ENCODE peak calls at places on chromosomes 11 and 22, in ten cellular contexts. One of them, this sample, is unnamed.

GRCh38 chr11:2927851-2928604 is 1.2 kb downstream of the PHLDA2 start:
- DNase-seq in SK-N-SH: peak; percentile 54
- DNase-seq in body of pancreas: peak; percentile 39
- DNase-seq in adrenal gland: no peak
- DNase-seq in colonic mucosa: peak; percentile 70
- DNase-seq in uterus: no peak
- DNase-seq in CD8-positive, alpha-beta T cell: no peak
- DNase-seq in lower lobe of right lung: peak; percentile 43
- DNase-seq in left lung: peak; percentile 35
- DNase-seq in transverse colon: peak; percentile 64
- DNase-seq in this sample: no peak

GRCh38 chr11:8642226-8642625 is 40.2 kb downstream of the TRIM66 start:
- DNase-seq in SK-N-SH: no peak
- DNase-seq in body of pancreas: no peak
- DNase-seq in adrenal gland: no peak
- DNase-seq in colonic mucosa: no peak
- DNase-seq in uterus: no peak
- DNase-seq in CD8-positive, alpha-beta T cell: no peak
- DNase-seq in lower lobe of right lung: no peak
- DNase-seq in left lung: no peak
- DNase-seq in transverse colon: no peak
- DNase-seq in this sample: no peak

GRCh38 chr11:129234978-129235377 is 42.9 kb upstream of the ARHGAP32 start:
- DNase-seq in SK-N-SH: no peak
- DNase-seq in body of pancreas: no peak
- DNase-seq in adrenal gland: no peak
- DNase-seq in colonic mucosa: no peak
- DNase-seq in uterus: no peak
- DNase-seq in CD8-positive, alpha-beta T cell: no peak
- DNase-seq in lower lobe of right lung: no peak
- DNase-seq in left lung: no peak
- DNase-seq in transverse colon: no peak
- DNase-seq in this sample: no peak

GRCh38 chr22:45139693-45140092 is 24.0 kb upstream of the NUP50 start:
- DNase-seq in SK-N-SH: no peak
- DNase-seq in body of pancreas: no peak
- DNase-seq in adrenal gland: no peak
- DNase-seq in colonic mucosa: no peak
- DNase-seq in uterus: no peak
- DNase-seq in CD8-positive, alpha-beta T cell: no peak
- DNase-seq in lower lobe of right lung: no peak
- DNase-seq in left lung: no peak
- DNase-seq in transverse colon: no peak
- DNase-seq in this sample: no peak

GRCh38 chr22:42434748-42435425 is 2.7 kb upstream of the NFAM1 start:
- DNase-seq in SK-N-SH: no peak
- DNase-seq in body of pancreas: no peak
- DNase-seq in adrenal gland: no peak
- DNase-seq in colonic mucosa: no peak
- DNase-seq in uterus: no peak
- DNase-seq in CD8-positive, alpha-beta T cell: no peak
- DNase-seq in lower lobe of right lung: no peak
- DNase-seq in left lung: no peak
- DNase-seq in transverse colon: no peak
- DNase-seq in this sample: no peak

GRCh38 chr11:70029115-70029830 is 48.8 kb upstream of the ANO1 start:
- DNase-seq in SK-N-SH: no peak
- DNase-seq in body of pancreas: no peak
- DNase-seq in adrenal gland: no peak
- DNase-seq in colonic mucosa: no peak
- DNase-seq in uterus: no peak
- DNase-seq in CD8-positive, alpha-beta T cell: no peak
- DNase-seq in lower lobe of right lung: no peak
- DNase-seq in left lung: no peak
- DNase-seq in transverse colon: no peak
- DNase-seq in this sample: peak; percentile 56

GRCh38 chr11:92253945-92254344 is 29.3 kb downstream of the FAT3 start:
- DNase-seq in SK-N-SH: no peak
- DNase-seq in body of pancreas: no peak
- DNase-seq in adrenal gland: no peak
- DNase-seq in colonic mucosa: no peak
- DNase-seq in uterus: no peak
- DNase-seq in CD8-positive, alpha-beta T cell: no peak
- DNase-seq in lower lobe of right lung: no peak
- DNase-seq in left lung: no peak
- DNase-seq in transverse colon: no peak
- DNase-seq in this sample: no peak

GRCh38 chr11:91686700-91687099 is 537.9 kb upstream of the FAT3 start:
- DNase-seq in SK-N-SH: no peak
- DNase-seq in body of pancreas: no peak
- DNase-seq in adrenal gland: no peak
- DNase-seq in colonic mucosa: no peak
- DNase-seq in uterus: no peak
- DNase-seq in CD8-positive, alpha-beta T cell: no peak
- DNase-seq in lower lobe of right lung: no peak
- DNase-seq in left lung: no peak
- DNase-seq in transverse colon: no peak
- DNase-seq in this sample: no peak

GRCh38 chr11:121645596-121645995 is 192.8 kb upstream of the SORL1-AS1 start:
- DNase-seq in SK-N-SH: no peak
- DNase-seq in body of pancreas: no peak
- DNase-seq in adrenal gland: no peak
- DNase-seq in colonic mucosa: no peak
- DNase-seq in uterus: no peak
- DNase-seq in CD8-positive, alpha-beta T cell: no peak
- DNase-seq in lower lobe of right lung: no peak
- DNase-seq in left lung: no peak
- DNase-seq in transverse colon: no peak
- DNase-seq in this sample: no peak

GRCh38 chr22:45344339-45344738 is 34.6 kb downstream of the FAM118A start:
- DNase-seq in SK-N-SH: no peak
- DNase-seq in body of pancreas: no peak
- DNase-seq in adrenal gland: no peak
- DNase-seq in colonic mucosa: no peak
- DNase-seq in uterus: no peak
- DNase-seq in CD8-positive, alpha-beta T cell: no peak
- DNase-seq in lower lobe of right lung: no peak
- DNase-seq in left lung: no peak
- DNase-seq in transverse colon: no peak
- DNase-seq in this sample: peak; percentile 61

GRCh38 chr11:7513210-7514098 is at the start of gene PPFIBP2:
- DNase-seq in SK-N-SH: peak; percentile 96
- DNase-seq in body of pancreas: peak; percentile 84
- DNase-seq in adrenal gland: peak; percentile 80
- DNase-seq in colonic mucosa: peak; percentile 90
- DNase-seq in uterus: peak; percentile 74
- DNase-seq in CD8-positive, alpha-beta T cell: peak; percentile 86
- DNase-seq in lower lobe of right lung: peak; percentile 88
- DNase-seq in left lung: peak; percentile 87
- DNase-seq in transverse colon: peak; percentile 91
- DNase-seq in this sample: peak; percentile 51

GRCh38 chr11:6219359-6219758 is 14.0 kb downstream of the C11orf42 start:
- DNase-seq in SK-N-SH: no peak
- DNase-seq in body of pancreas: no peak
- DNase-seq in adrenal gland: peak; percentile 64
- DNase-seq in colonic mucosa: peak; percentile 58
- DNase-seq in uterus: no peak
- DNase-seq in CD8-positive, alpha-beta T cell: no peak
- DNase-seq in lower lobe of right lung: no peak
- DNase-seq in left lung: no peak
- DNase-seq in transverse colon: peak; percentile 36
- DNase-seq in this sample: no peak

GRCh38 chr11:102163368-102163767 is 53.1 kb downstream of the YAP1 start:
- DNase-seq in SK-N-SH: no peak
- DNase-seq in body of pancreas: no peak
- DNase-seq in adrenal gland: no peak
- DNase-seq in colonic mucosa: no peak
- DNase-seq in uterus: no peak
- DNase-seq in CD8-positive, alpha-beta T cell: no peak
- DNase-seq in lower lobe of right lung: no peak
- DNase-seq in left lung: no peak
- DNase-seq in transverse colon: no peak
- DNase-seq in this sample: no peak

GRCh38 chr22:24156146-24156914 is 25.0 kb upstream of the SUSD2 start:
- DNase-seq in SK-N-SH: peak; percentile 82
- DNase-seq in body of pancreas: no peak
- DNase-seq in adrenal gland: no peak
- DNase-seq in colonic mucosa: peak; percentile 39
- DNase-seq in uterus: no peak
- DNase-seq in CD8-positive, alpha-beta T cell: peak; percentile 62
- DNase-seq in lower lobe of right lung: peak; percentile 70
- DNase-seq in left lung: no peak
- DNase-seq in transverse colon: peak; percentile 54
- DNase-seq in this sample: no peak

GRCh38 chr11:38646382-38646781 is 2048.3 kb upstream of the RAG2 start:
- DNase-seq in SK-N-SH: no peak
- DNase-seq in body of pancreas: no peak
- DNase-seq in adrenal gland: no peak
- DNase-seq in colonic mucosa: no peak
- DNase-seq in uterus: no peak
- DNase-seq in CD8-positive, alpha-beta T cell: no peak
- DNase-seq in lower lobe of right lung: no peak
- DNase-seq in left lung: no peak
- DNase-seq in transverse colon: no peak
- DNase-seq in this sample: no peak

GRCh38 chr11:96472085-96472484 is 82.3 kb downstream of the JRKL start:
- DNase-seq in SK-N-SH: no peak
- DNase-seq in body of pancreas: no peak
- DNase-seq in adrenal gland: no peak
- DNase-seq in colonic mucosa: no peak
- DNase-seq in uterus: no peak
- DNase-seq in CD8-positive, alpha-beta T cell: no peak
- DNase-seq in lower lobe of right lung: no peak
- DNase-seq in left lung: no peak
- DNase-seq in transverse colon: no peak
- DNase-seq in this sample: no peak
- TF ChIP-seq CTCF in SK-N-SH: peak; percentile 13
- TF ChIP-seq CTCF in body of pancreas: no peak
- TF ChIP-seq CTCF in adrenal gland: no peak
- TF ChIP-seq CTCF in colonic mucosa: no peak
- TF ChIP-seq CTCF in uterus: no peak
- TF ChIP-seq CTCF in CD8-positive, alpha-beta T cell: no peak
- TF ChIP-seq CTCF in lower lobe of right lung: no peak
- TF ChIP-seq CTCF in left lung: no peak
- TF ChIP-seq CTCF in transverse colon: no peak
- TF ChIP-seq CTCF in this sample: no peak

DNA sequence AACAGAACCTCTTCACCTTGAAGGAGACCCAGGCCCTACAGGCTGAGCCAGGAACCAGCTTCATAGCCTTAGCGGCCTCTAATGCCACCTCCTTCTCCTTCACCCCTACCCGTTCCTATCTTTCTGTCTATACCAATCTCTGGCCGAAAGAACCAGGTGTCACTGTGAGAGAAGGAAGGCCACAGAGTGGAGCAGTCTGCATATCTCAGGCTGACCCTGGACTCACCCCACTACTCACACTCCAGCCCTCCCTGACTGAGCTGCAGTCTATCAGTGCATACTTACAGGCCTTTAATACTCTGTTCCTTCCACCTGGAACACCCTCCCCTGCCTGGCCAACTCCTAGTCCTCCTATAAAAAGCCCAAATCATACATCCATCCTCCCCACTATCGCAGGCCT is 32.7 kb downstream of the ARAP1 start:
- DNase-seq in SK-N-SH: no peak
- DNase-seq in body of pancreas: no peak
- DNase-seq in adrenal gland: no peak
- DNase-seq in colonic mucosa: no peak
- DNase-seq in uterus: no peak
- DNase-seq in CD8-positive, alpha-beta T cell: no peak
- DNase-seq in lower lobe of right lung: no peak
- DNase-seq in left lung: no peak
- DNase-seq in transverse colon: no peak
- DNase-seq in this sample: no peak
- H3K4me1 ChIP-seq in SK-N-SH: peaks cover 67% of the 10 kb centered on the region
- H3K4me1 ChIP-seq in body of pancreas: peaks cover 70% of the 10 kb centered on the region
- H3K4me1 ChIP-seq in adrenal gland: peaks cover 68% of the 10 kb centered on the region
- H3K4me1 ChIP-seq in colonic mucosa: peaks cover 23% of the 10 kb centered on the region
- H3K4me1 ChIP-seq in uterus: peaks cover 3% of the 10 kb centered on the region
- H3K4me1 ChIP-seq in CD8-positive, alpha-beta T cell: peaks cover 69% of the 10 kb centered on the region
- H3K4me1 ChIP-seq in lower lobe of right lung: peaks cover 92% of the 10 kb centered on the region
- H3K4me1 ChIP-seq in left lung: peaks cover 95% of the 10 kb centered on the region
- H3K4me1 ChIP-seq in transverse colon: peaks cover 38% of the 10 kb centered on the region
- H3K4me1 ChIP-seq in this sample: peaks cover 32% of the 10 kb centered on the region

GRCh38 chr22:38720350-38720749 is 14.6 kb downstream of the GTPBP1 start:
- DNase-seq in SK-N-SH: no peak
- DNase-seq in body of pancreas: no peak
- DNase-seq in adrenal gland: no peak
- DNase-seq in colonic mucosa: no peak
- DNase-seq in uterus: no peak
- DNase-seq in CD8-positive, alpha-beta T cell: no peak
- DNase-seq in lower lobe of right lung: no peak
- DNase-seq in left lung: no peak
- DNase-seq in transverse colon: no peak
- DNase-seq in this sample: no peak

GRCh38 chr22:38719196-38719595 is 13.5 kb downstream of the GTPBP1 start:
- DNase-seq in SK-N-SH: no peak
- DNase-seq in body of pancreas: no peak
- DNase-seq in adrenal gland: peak; percentile 7
- DNase-seq in colonic mucosa: no peak
- DNase-seq in uterus: no peak
- DNase-seq in CD8-positive, alpha-beta T cell: no peak
- DNase-seq in lower lobe of right lung: no peak
- DNase-seq in left lung: no peak
- DNase-seq in transverse colon: peak; percentile 4
- DNase-seq in this sample: no peak

GRCh38 chr22:38716827-38717226 is 11.1 kb downstream of the GTPBP1 start:
- DNase-seq in SK-N-SH: no peak
- DNase-seq in body of pancreas: no peak
- DNase-seq in adrenal gland: peak; percentile 22
- DNase-seq in colonic mucosa: no peak
- DNase-seq in uterus: no peak
- DNase-seq in CD8-positive, alpha-beta T cell: no peak
- DNase-seq in lower lobe of right lung: no peak
- DNase-seq in left lung: no peak
- DNase-seq in transverse colon: no peak
- DNase-seq in this sample: no peak

GRCh38 chr22:38717244-38717643 is 11.5 kb downstream of the GTPBP1 start:
- DNase-seq in SK-N-SH: no peak
- DNase-seq in body of pancreas: no peak
- DNase-seq in adrenal gland: peak; percentile 9
- DNase-seq in colonic mucosa: no peak
- DNase-seq in uterus: no peak
- DNase-seq in CD8-positive, alpha-beta T cell: no peak
- DNase-seq in lower lobe of right lung: no peak
- DNase-seq in left lung: no peak
- DNase-seq in transverse colon: no peak
- DNase-seq in this sample: no peak

GRCh38 chr22:38718414-38718813 is 12.7 kb downstream of the GTPBP1 start:
- DNase-seq in SK-N-SH: peak; percentile 45
- DNase-seq in body of pancreas: peak; percentile 87
- DNase-seq in adrenal gland: peak; percentile 88
- DNase-seq in colonic mucosa: peak; percentile 84
- DNase-seq in uterus: peak; percentile 64
- DNase-seq in CD8-positive, alpha-beta T cell: no peak
- DNase-seq in lower lobe of right lung: peak; percentile 73
- DNase-seq in left lung: peak; percentile 74
- DNase-seq in transverse colon: peak; percentile 79
- DNase-seq in this sample: peak; percentile 88
- TF ChIP-seq CTCF in SK-N-SH: peak; percentile 46
- TF ChIP-seq CTCF in body of pancreas: peak; percentile 75
- TF ChIP-seq CTCF in adrenal gland: peak; percentile 69
- TF ChIP-seq CTCF in colonic mucosa: peak; percentile 69
- TF ChIP-seq CTCF in uterus: no peak
- TF ChIP-seq CTCF in CD8-positive, alpha-beta T cell: no peak
- TF ChIP-seq CTCF in lower lobe of right lung: peak; percentile 56
- TF ChIP-seq CTCF in left lung: peak; percentile 79
- TF ChIP-seq CTCF in transverse colon: peak; percentile 87
- TF ChIP-seq CTCF in this sample: peak; percentile 49

GRCh38 chr11:68016161-68016903 is 6.2 kb downstream of the ALDH3B1 start:
- DNase-seq in SK-N-SH: no peak
- DNase-seq in body of pancreas: no peak
- DNase-seq in adrenal gland: no peak
- DNase-seq in colonic mucosa: no peak
- DNase-seq in uterus: no peak
- DNase-seq in CD8-positive, alpha-beta T cell: no peak
- DNase-seq in lower lobe of right lung: no peak
- DNase-seq in left lung: no peak
- DNase-seq in transverse colon: no peak
- DNase-seq in this sample: no peak
- H3K4me1 ChIP-seq in SK-N-SH: peaks cover 32% of the 10 kb centered on the region
- H3K4me1 ChIP-seq in body of pancreas: peaks cover 48% of the 10 kb centered on the region
- H3K4me1 ChIP-seq in adrenal gland: peaks cover 71% of the 10 kb centered on the region
- H3K4me1 ChIP-seq in colonic mucosa: peaks cover 7% of the 10 kb centered on the region
- H3K4me1 ChIP-seq in uterus: peaks cover 4% of the 10 kb centered on the region
- H3K4me1 ChIP-seq in CD8-positive, alpha-beta T cell: no peaks in the 10 kb centered on the region
- H3K4me1 ChIP-seq in lower lobe of right lung: peaks cover 63% of the 10 kb centered on the region
- H3K4me1 ChIP-seq in left lung: peaks cover 70% of the 10 kb centered on the region
- H3K4me1 ChIP-seq in transverse colon: peaks cover 16% of the 10 kb centered on the region
- H3K4me1 ChIP-seq in this sample: peaks cover 15% of the 10 kb centered on the region